ENCODE peak calls at places on chromosomes 2 and 18, in five cellular contexts. E is astrocyte; R is MM.1S; T is CD8-positive, alpha-beta T cell; F is PC-3. V is an unnamed sample. For H3K4me1 and H3K9me3, the result is how much of the 10 kb centered on the place peaks cover.

GRCh38 chr2:145846986-145847385 is 1327.1 kb upstream of the ZEB2 start:
- DNase-seq in F (no peak), E (no peak), R (no peak), T (no peak), V (no peak)

GRCh38 chr2:141392517-141393213 is 738.2 kb downstream of the LRP1B start:
- DNase-seq in R (no peak), T (no peak), F (peak), E (peak), V (no peak)

GRCh38 chr2:197851451-197851850 is 47.1 kb downstream of the PLCL1 start:
- DNase-seq in R (no peak), T (no peak), F (no peak), E (no peak), V (no peak)

GRCh38 chr18:35041752-35042379 is 653 bp downstream of the MAPRE2 start:
- DNase-seq in R (peak), T (no peak), E (no peak), F (no peak), V (no peak)

GRCh38 chr18:47758000-47758399 is 172.5 kb downstream of the SMAD2 start:
- DNase-seq in R (no peak), T (no peak), E (no peak), F (peak), V (no peak)

GRCh38 chr18:45284174-45284573 is 331.1 kb upstream of the SLC14A2 start:
- DNase-seq in F (no peak), E (no peak), R (no peak), T (no peak), V (no peak)

GRCh38 chr2:68319397-68320117 is at the start of gene CNRIP1:
- DNase-seq in R (no peak), F (peak), E (peak), T (no peak), V (no peak)

GRCh38 chr2:27647737-27648136 is 15.7 kb downstream of the SUPT7L start:
- DNase-seq in F (no peak), R (no peak), T (no peak), E (no peak), V (no peak)

GRCh38 chr2:241003369-241003768 is 5.0 kb downstream of the SNED1 start:
- DNase-seq in F (no peak), R (no peak), T (no peak), E (no peak), V (no peak)

GRCh38 chr18:67239826-67240225 is 276.7 kb downstream of the DSEL start:
- DNase-seq in R (no peak), F (no peak), E (no peak), T (no peak), V (no peak)

GRCh38 chr2:73112913-73113633 is at the start of gene RAB11FIP5:
- DNase-seq in E (peak), F (peak), R (peak), T (peak), V (peak)

GRCh38 chr18:2883137-2883671 is 36.4 kb downstream of the EMILIN2 start:
- DNase-seq in E (no peak), T (peak), F (no peak), R (no peak), V (no peak)

GRCh38 chr2:135473567-135473966 is 57.5 kb downstream of the ZRANB3 start:
- DNase-seq in T (no peak), F (peak), E (peak), R (peak), V (no peak)

GRCh38 chr2:101486258-101486701 is 11.4 kb upstream of the RFX8 start:
- DNase-seq in F (no peak), T (no peak), R (no peak), E (no peak), V (no peak)

GRCh38 chr2:178328037-178328436 is 122.9 kb downstream of the PRKRA start:
- DNase-seq in E (peak), T (no peak), R (peak), F (no peak), V (no peak)

GRCh38 chr2:186460465-186460864 is 25.6 kb upstream of the ZC3H15 start:
- DNase-seq in F (peak), T (no peak), R (peak), E (peak), V (no peak)

GRCh38 chr2:234427081-234428058 is 69.5 kb downstream of the ARL4C start:
- DNase-seq in T (no peak), F (no peak), E (peak), R (no peak), V (no peak)

GRCh38 chr2:19890104-19890503 is 11.7 kb downstream of the TTC32 start:
- DNase-seq in T (no peak), E (no peak), F (no peak), R (no peak), V (no peak)

GRCh38 chr2:138369856-138370255 is 131.7 kb upstream of the SPOPL start:
- DNase-seq in E (no peak), F (peak), T (no peak), R (no peak), V (no peak)

DNA sequence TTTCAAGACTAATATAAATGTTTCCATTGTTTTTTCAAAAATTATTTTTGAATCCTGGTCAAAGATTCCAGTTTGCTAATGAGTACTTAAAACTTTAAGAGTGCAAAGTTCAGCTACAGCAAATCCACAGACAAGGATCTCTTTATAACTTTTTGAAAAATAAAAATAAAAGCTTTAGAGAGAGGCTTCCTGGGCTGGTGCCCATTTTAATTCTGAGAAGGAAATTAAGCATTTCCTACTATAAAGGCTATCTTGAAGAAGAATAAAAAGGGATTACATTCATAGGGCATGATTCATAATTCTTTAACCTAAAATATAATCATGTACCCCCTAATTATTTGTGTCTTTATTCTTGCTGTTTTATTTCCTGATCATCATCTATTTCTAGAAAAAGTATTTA is 38.2 kb downstream of the DNAJC10 start:
- DNase-seq in R (no peak), F (no peak), E (no peak), T (no peak), V (no peak)
- H3K4me1 ChIP-seq in R (under half), F (under half), E (under half), T (under half), V (under half)

GRCh38 chr2:36561223-36561944 is 36.6 kb downstream of the FEZ2 start:
- DNase-seq in F (peak), E (peak), R (no peak), T (no peak), V (no peak)

GRCh38 chr2:36562245-36562644 is 35.7 kb downstream of the FEZ2 start:
- DNase-seq in E (peak), R (no peak), T (no peak), F (peak), V (no peak)

GRCh38 chr2:36560726-36561125 is 37.2 kb downstream of the FEZ2 start:
- DNase-seq in R (no peak), F (no peak), T (no peak), E (no peak), V (no peak)

GRCh38 chr2:36564377-36564930 is 33.5 kb downstream of the FEZ2 start:
- DNase-seq in R (no peak), F (no peak), E (no peak), T (no peak), V (no peak)

GRCh38 chr2:36562973-36563532 is 34.9 kb downstream of the FEZ2 start:
- DNase-seq in R (peak), F (peak), T (no peak), E (peak), V (no peak)
- H3K27ac ChIP-seq in R (no peak), F (peak), T (no peak), E (peak), V (no peak)

GRCh38 chr18:79728931-79729586 is 49.5 kb downstream of the CTDP1 start:
- DNase-seq in E (no peak), R (no peak), F (no peak), T (no peak), V (no peak)

GRCh38 chr18:79726721-79727120 is 47.1 kb downstream of the CTDP1 start:
- DNase-seq in T (no peak), F (no peak), R (no peak), E (no peak), V (no peak)

GRCh38 chr18:79730804-79731203 is 51.2 kb downstream of the CTDP1 start:
- DNase-seq in E (no peak), F (no peak), R (no peak), T (no peak), V (no peak)

GRCh38 chr18:79727211-79727610 is 47.6 kb downstream of the CTDP1 start:
- DNase-seq in R (no peak), E (no peak), F (no peak), T (no peak), V (no peak)

DNA sequence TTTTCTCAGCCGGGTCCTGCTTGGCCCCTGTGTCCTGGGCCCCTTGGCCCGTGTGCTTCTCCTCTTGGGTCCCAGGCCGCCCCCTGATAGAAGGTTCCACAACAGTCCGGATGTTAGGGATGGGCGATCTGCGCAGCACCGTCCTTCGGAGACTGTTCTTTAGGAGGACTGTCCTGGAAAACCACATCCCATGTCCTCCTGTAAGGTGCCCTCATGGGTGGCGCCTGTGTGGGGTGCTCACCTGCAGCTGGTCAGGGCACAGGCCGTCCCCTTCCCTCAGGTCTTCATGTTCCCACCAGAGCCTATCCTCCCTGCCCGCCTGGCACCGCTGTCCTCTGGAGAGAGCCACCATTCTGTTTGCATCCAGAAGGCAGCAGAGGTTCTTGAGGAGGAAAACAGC is 50.0 kb downstream of the CTDP1 start:
- DNase-seq in T (no peak), E (no peak), R (no peak), F (no peak), V (no peak)
- H3K9me3 ChIP-seq in T (under half), E (half or more), R (under half), F (under half), V (under half)

GRCh38 chr2:98932164-98932563 is 3.9 kb downstream of the CRACDL start:
- DNase-seq in R (no peak), E (no peak), T (no peak), F (no peak), V (no peak)
- H3K4me1 ChIP-seq in R (under half), E (under half), T (under half), F (under half), V (under half)

DNA sequence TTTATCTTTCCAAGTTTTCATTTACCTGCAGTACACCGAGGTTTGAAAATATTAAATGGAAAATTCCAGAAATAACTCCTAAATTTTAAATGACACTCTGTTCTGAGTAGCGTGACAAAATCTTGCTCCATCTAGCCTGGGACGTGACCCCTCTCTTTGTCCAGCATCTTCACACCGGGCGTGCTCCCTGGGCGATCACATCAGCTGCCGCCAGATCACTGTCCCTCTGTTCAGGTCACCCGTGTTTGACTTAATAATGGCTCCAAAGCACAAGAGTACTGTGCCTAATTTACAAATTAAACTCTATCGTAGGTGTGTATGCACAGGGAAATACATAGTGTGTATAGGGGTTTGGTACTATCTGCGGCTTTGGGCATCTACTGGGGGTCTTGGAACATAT is 6.1 kb upstream of the TMEM185B start:
- DNase-seq in E (no peak), R (no peak), T (no peak), F (no peak), V (no peak)
- H3K27ac ChIP-seq in E (no peak), R (no peak), T (no peak), F (no peak), V (no peak)

GRCh38 chr2:97870396-97870843 is 125.3 kb downstream of the TMEM131 start:
- DNase-seq in R (peak), E (peak), T (peak), F (peak), V (no peak)
- H3K9me3 ChIP-seq in R (under half), E (under half), T (under half), F (under half), V (under half)

GRCh38 chr2:105335469-105335868 is 1.9 kb upstream of the C2orf49 start:
- DNase-seq in T (no peak), R (no peak), F (no peak), E (no peak), V (no peak)
- H3K4me1 ChIP-seq in T (under half), R (under half), F (under half), E (under half), V (under half)

DNA sequence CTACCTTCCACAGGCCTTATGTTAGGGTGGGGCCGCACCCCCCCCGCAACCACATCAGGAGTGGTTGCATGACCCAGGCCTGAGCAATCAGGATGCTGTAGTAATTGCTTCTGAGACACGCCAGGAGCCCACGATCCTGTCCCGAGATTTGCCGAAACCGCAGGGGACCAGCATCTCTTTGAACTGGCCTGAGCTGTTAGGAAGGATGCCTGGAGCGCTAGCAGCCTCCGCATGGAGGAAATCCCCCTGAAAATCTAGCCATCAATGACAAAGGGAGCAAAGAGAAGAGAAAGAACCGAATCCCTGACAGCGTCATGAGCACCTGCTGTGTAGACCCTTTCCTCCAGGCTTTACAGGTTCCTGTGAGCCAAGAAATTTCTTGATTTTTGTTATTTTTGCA is 8.7 kb upstream of the TEX44 start:
- DNase-seq in E (no peak), T (no peak), F (no peak), R (no peak), V (no peak)
- H3K27ac ChIP-seq in E (no peak), T (no peak), F (no peak), R (no peak), V (no peak)

GRCh38 chr2:12222561-12222960 is 476.1 kb downstream of the LPIN1 start:
- DNase-seq in F (peak), R (no peak), E (no peak), T (no peak), V (no peak)
- H3K9me3 ChIP-seq in F (under half), R (under half), E (under half), T (under half), V (under half)

V was measured in effector memory CD4-positive, alpha-beta T cell.